ENCODE peak calls at places on chromosome 19, in ten cellular contexts. F is fibroblast of lung, J is left ventricle myocardium inferior, C is HFF-Myc, M is AG04449, Q is uterus, N is mucosa of descending colon, T is left lung, B is tibial nerve, E is pancreas. A is an unnamed sample.

GRCh38 chr19:47491358-47492136 is 7.5 kb upstream of the KPTN start:
- DNase-seq in F (no peak), J (no peak), C (no peak), M (no peak), Q (no peak), N (no peak), T (peak), B (no peak), E (peak), A (no peak)

GRCh38 chr19:7312816-7313215 is 18.6 kb upstream of the INSR start:
- DNase-seq in F (no peak), J (no peak), C (no peak), M (no peak), Q (no peak), N (no peak), T (no peak), B (no peak), E (no peak), A (no peak)

GRCh38 chr19:14509382-14509781 is 8.8 kb downstream of the DNAJB1 start:
- DNase-seq in F (no peak), J (no peak), C (no peak), M (no peak), Q (no peak), N (no peak), T (no peak), B (no peak), E (no peak), A (no peak)

GRCh38 chr19:42270346-42271044 is 1.4 kb downstream of the CIC start:
- DNase-seq in F (peak), J (no peak), C (no peak), M (no peak), Q (peak), N (peak), T (peak), B (no peak), E (peak), A (peak)

GRCh38 chr19:14366529-14366928 is 14.7 kb upstream of the ADGRE5 start:
- DNase-seq in F (peak), J (peak), C (no peak), M (peak), Q (no peak), N (peak), T (peak), B (peak), E (no peak), A (peak)

GRCh38 chr19:35718345-35719041 is 690 bp downstream of the KMT2B start:
- DNase-seq in F (peak), J (peak), C (no peak), M (no peak), Q (peak), N (peak), T (peak), B (no peak), E (peak), A (no peak)

GRCh38 chr19:4991538-4991937 is 22.6 kb downstream of the KDM4B start:
- DNase-seq in F (no peak), J (no peak), C (no peak), M (no peak), Q (no peak), N (no peak), T (no peak), B (no peak), E (no peak), A (no peak)

GRCh38 chr19:27392027-27392632 is 1820.8 kb downstream of the UQCRFS1 start:
- DNase-seq in F (no peak), J (peak), C (no peak), M (no peak), Q (peak), N (no peak), T (peak), B (no peak), E (peak), A (no peak)

GRCh38 chr19:20423381-20424207 is 142.0 kb downstream of the ZNF737 start:
- DNase-seq in F (peak), J (peak), C (no peak), M (no peak), Q (peak), N (peak), T (peak), B (peak), E (peak), A (peak)

GRCh38 chr19:58572818-58573657 is at the start of gene MZF1:
- DNase-seq in F (peak), J (peak), C (peak), M (peak), Q (peak), N (peak), T (peak), B (peak), E (peak), A (peak)

GRCh38 chr19:34999498-35000337 is at the start of gene GRAMD1A:
- DNase-seq in F (peak), J (peak), C (no peak), M (no peak), Q (peak), N (peak), T (peak), B (peak), E (peak), A (peak)

GRCh38 chr19:8210660-8211101 is 1.5 kb downstream of the CERS4 start:
- DNase-seq in F (no peak), J (no peak), C (no peak), M (no peak), Q (no peak), N (no peak), T (no peak), B (no peak), E (no peak), A (no peak)

GRCh38 chr19:16027528-16027927 is 48.8 kb upstream of the TPM4 start:
- DNase-seq in F (no peak), J (no peak), C (no peak), M (no peak), Q (no peak), N (no peak), T (no peak), B (no peak), E (no peak), A (no peak)

GRCh38 chr19:43452517-43453045 is 12.8 kb downstream of the LYPD3 start:
- DNase-seq in F (no peak), J (no peak), C (no peak), M (no peak), Q (no peak), N (no peak), T (no peak), B (no peak), E (no peak), A (no peak)

GRCh38 chr19:54156953-54157352 is 2.6 kb downstream of the LENG1 start:
- DNase-seq in F (no peak), J (no peak), C (no peak), M (no peak), Q (no peak), N (no peak), T (no peak), B (no peak), E (no peak), A (no peak)

GRCh38 chr19:23971598-23971997 is 56.9 kb downstream of the ZNF726 start:
- DNase-seq in F (no peak), J (no peak), C (no peak), M (no peak), Q (no peak), N (no peak), T (peak), B (no peak), E (peak), A (no peak)

GRCh38 chr19:40921005-40921897 is 39.2 kb upstream of the CYP2A7 start:
- DNase-seq in F (no peak), J (no peak), C (no peak), M (no peak), Q (no peak), N (peak), T (peak), B (no peak), E (no peak), A (peak)

GRCh38 chr19:49849433-49850220 is 1.3 kb upstream of the PTOV1 start:
- DNase-seq in F (no peak), J (no peak), C (no peak), M (no peak), Q (no peak), N (no peak), T (no peak), B (no peak), E (no peak), A (no peak)

GRCh38 chr19:47376589-47377144 is 27.6 kb downstream of the DHX34 start:
- DNase-seq in F (no peak), J (no peak), C (no peak), M (no peak), Q (no peak), N (no peak), T (peak), B (no peak), E (no peak), A (no peak)

GRCh38 chr19:36215276-36216171 is 618 bp downstream of the ZNF146 start:
- DNase-seq in F (peak), J (no peak), C (no peak), M (no peak), Q (no peak), N (peak), T (no peak), B (no peak), E (no peak), A (no peak)

GRCh38 chr19:7219056-7219455 is 75.2 kb downstream of the INSR start:
- DNase-seq in F (no peak), J (no peak), C (no peak), M (no peak), Q (no peak), N (no peak), T (no peak), B (no peak), E (no peak), A (no peak)

GRCh38 chr19:7672522-7672921 is 3.7 kb downstream of the RETN start:
- DNase-seq in F (no peak), J (no peak), C (no peak), M (no peak), Q (no peak), N (no peak), T (no peak), B (no peak), E (no peak), A (no peak)

GRCh38 chr19:32870154-32870573 is 597 bp upstream of the SLC7A9 start:
- DNase-seq in F (no peak), J (no peak), C (no peak), M (no peak), Q (no peak), N (no peak), T (no peak), B (no peak), E (no peak), A (no peak)

GRCh38 chr19:49636230-49636932 is 3.6 kb downstream of the RRAS start:
- DNase-seq in F (no peak), J (no peak), C (no peak), M (no peak), Q (no peak), N (no peak), T (no peak), B (no peak), E (peak), A (no peak)

GRCh38 chr19:55212447-55212846 is 3.1 kb upstream of the PTPRH start:
- DNase-seq in F (no peak), J (no peak), C (no peak), M (no peak), Q (no peak), N (peak), T (no peak), B (no peak), E (no peak), A (no peak)

GRCh38 chr19:18833849-18834643 is 2.3 kb downstream of the UPF1 start:
- DNase-seq in F (no peak), J (no peak), C (no peak), M (no peak), Q (no peak), N (peak), T (no peak), B (no peak), E (no peak), A (peak)

GRCh38 chr19:36719687-36720556 is 32.5 kb downstream of the ZNF567 start:
- DNase-seq in F (peak), J (no peak), C (no peak), M (no peak), Q (no peak), N (no peak), T (no peak), B (no peak), E (no peak), A (peak)

GRCh38 chr19:53147645-53148044 is 11.2 kb downstream of the ZNF347 start:
- DNase-seq in F (no peak), J (no peak), C (no peak), M (no peak), Q (no peak), N (no peak), T (no peak), B (no peak), E (no peak), A (no peak)

GRCh38 chr19:46132508-46133100 is 8.1 kb upstream of the IGFL3 start:
- DNase-seq in F (no peak), J (no peak), C (no peak), M (no peak), Q (no peak), N (no peak), T (no peak), B (no peak), E (no peak), A (no peak)

GRCh38 chr19:23470873-23471555 is 75.7 kb upstream of the ZNF91 start:
- DNase-seq in F (no peak), J (no peak), C (no peak), M (no peak), Q (no peak), N (peak), T (no peak), B (no peak), E (peak), A (no peak)

GRCh38 chr19:42280761-42281174 is 11.7 kb downstream of the CIC start:
- DNase-seq in F (peak), J (no peak), C (no peak), M (no peak), Q (peak), N (no peak), T (no peak), B (peak), E (no peak), A (no peak)

GRCh38 chr19:38932425-38933179 is 1.9 kb downstream of the MRPS12 start:
- DNase-seq in F (peak), J (no peak), C (no peak), M (no peak), Q (no peak), N (peak), T (peak), B (no peak), E (peak), A (peak)

GRCh38 chr19:43505941-43506340 is 1.4 kb upstream of the PHLDB3 start:
- DNase-seq in F (no peak), J (no peak), C (no peak), M (no peak), Q (no peak), N (no peak), T (no peak), B (no peak), E (no peak), A (no peak)

GRCh38 chr19:19217110-19217509 is 5.4 kb downstream of the NCAN start:
- DNase-seq in F (peak), J (no peak), C (no peak), M (no peak), Q (no peak), N (no peak), T (no peak), B (no peak), E (no peak), A (no peak)

GRCh38 chr19:41934849-41935374 is 6.7 kb upstream of the ERFL start:
- DNase-seq in F (no peak), J (peak), C (no peak), M (no peak), Q (peak), N (peak), T (peak), B (peak), E (no peak), A (peak)

GRCh38 chr19:12187625-12188024 is 24.7 kb downstream of the ZNF136 start:
- DNase-seq in F (no peak), J (no peak), C (no peak), M (no peak), Q (no peak), N (no peak), T (no peak), B (no peak), E (no peak), A (no peak)
- H3K4me3 ChIP-seq in F (no peak), J (no peak), C (no peak), M (no peak), Q (no peak), N (no peak), T (no peak), B (no peak), E (no peak), A (no peak)

GRCh38 chr19:56348289-56348877 is 33.7 kb upstream of the ZSCAN5A start:
- DNase-seq in F (no peak), J (no peak), C (no peak), M (no peak), Q (no peak), N (peak), T (no peak), B (no peak), E (no peak), A (peak)
- TF ChIP-seq CTCF in F (peak), J (no peak), C (peak), M (peak), Q (no peak), N (no peak), T (no peak), B (no peak), E (no peak), A (peak)

DNA sequence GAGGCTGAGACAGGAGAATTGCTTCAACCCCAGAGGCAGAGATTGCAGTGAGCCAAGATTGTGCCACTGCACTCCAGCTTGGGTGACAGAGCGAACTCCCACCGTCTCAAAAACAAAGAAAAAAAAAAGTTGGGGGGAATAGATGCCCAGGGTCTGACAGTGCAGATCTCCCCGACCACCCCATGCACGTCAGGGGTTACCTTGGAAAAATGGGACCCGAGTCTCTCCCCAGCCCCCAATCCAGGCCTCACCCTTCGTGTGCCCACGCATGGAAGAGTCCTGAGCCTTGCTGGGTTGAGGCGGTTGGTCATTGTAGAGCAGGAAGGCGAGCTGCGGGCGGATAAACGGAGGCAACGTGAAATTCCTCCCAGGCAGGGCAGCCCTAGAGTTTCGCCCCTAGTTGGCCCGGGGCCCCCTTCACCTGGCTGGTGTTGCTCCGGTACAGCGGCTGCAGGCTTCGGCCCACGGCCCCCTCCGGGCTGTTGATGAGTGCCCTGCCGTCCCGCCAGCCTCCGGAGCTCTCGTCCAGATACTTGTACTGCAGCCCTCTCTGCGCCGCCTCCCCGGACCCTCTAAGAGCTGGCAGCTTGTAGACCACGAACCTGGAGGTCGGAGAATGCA is 588 bp downstream of the DNASE2 start:
- DNase-seq in F (peak), J (no peak), C (no peak), M (no peak), Q (no peak), N (peak), T (peak), B (no peak), E (peak), A (no peak)
- H3K4me3 ChIP-seq in F (peak), J (peak), C (peak), M (peak), Q (peak), N (peak), T (peak), B (peak), E (peak), A (peak)

DNA sequence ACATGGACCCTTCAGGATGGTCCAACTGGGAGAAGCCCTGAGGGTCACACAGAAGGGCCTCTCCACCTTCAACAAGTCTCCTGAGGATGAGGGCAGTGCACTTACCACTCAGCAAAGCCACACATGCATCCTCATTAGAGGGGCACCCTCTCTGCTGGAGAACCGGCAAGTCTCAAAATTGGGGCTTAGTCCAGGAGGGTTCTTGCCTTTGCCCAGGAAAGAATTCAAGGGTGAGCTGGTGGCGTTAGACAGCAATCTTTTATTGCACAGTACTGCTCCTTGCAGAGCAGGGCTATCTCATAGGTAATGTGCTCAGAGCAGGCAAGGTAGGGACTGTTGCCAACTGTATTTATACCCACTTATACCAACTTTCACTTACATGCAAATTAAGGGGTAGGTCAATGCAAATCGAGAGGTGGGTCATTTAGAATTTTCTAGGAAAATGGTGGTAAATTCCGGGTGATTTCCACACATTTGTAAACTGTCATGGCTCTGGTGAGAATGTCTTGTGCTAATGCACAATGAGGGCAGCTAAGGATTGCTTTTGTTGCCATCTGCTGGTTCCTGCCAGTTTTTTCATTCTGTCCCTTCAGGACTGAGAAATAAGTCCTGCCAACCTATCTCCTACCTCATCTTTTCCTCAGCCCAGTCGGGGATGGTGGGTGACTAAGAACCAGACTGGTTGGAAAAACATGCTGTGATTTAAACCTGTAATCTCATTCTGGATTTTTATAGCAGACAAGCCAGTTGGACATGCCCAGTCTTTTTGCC is 27.8 kb upstream of the IGSF23 start:
- DNase-seq in F (peak), J (no peak), C (no peak), M (no peak), Q (no peak), N (peak), T (no peak), B (no peak), E (no peak), A (no peak)
- TF ChIP-seq CTCF in F (peak), J (no peak), C (no peak), M (peak), Q (no peak), N (no peak), T (no peak), B (no peak), E (no peak), A (no peak)

GRCh38 chr19:17404621-17405249 is 695 bp downstream of the BST2 start:
- DNase-seq in F (no peak), J (no peak), C (no peak), M (no peak), Q (no peak), N (no peak), T (no peak), B (no peak), E (no peak), A (no peak)
- H3K4me3 ChIP-seq in F (no peak), J (peak), C (no peak), M (no peak), Q (peak), N (no peak), T (peak), B (peak), E (peak), A (no peak)

DNA sequence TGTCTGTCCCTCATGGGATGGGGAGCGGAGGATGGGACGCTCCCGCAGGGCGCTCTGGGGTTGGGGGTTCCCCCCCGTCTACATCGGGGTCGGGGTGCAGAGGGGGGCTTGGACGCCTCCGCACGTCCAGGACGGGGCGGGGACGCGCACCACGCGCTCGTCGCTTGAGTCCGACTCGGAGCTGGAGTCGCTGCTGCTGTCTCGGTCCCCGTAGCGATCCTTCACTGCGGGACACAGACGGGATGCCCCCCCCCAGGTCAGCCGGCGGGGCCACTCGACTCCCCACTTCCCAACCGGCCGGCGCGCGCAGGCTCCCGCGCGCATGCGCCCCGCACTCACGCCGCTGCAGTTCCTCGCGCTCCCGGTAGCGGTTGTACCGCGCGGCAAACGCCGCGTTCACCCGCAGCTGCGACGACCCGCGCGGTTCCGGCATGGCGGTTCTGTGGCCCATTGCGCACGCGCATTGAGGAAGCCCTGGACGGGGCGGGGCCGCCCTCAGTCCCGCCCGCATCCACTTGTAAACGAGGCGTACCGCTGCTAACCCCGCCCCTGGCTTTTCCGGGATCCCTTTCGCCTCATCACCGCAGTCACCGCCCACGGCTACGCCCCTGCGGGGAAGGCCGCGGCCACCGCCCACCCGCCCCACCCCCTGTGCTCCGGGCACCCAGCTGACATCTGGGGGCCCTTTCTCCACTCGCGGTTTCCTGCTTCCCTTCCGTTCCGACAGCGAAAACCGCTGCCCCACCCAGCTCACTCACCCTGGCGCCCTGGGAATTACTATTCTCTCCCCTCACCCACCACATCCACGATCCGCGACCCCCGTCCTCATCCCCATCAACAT is at the start of gene KRI1:
- DNase-seq in F (peak), J (peak), C (peak), M (peak), Q (peak), N (peak), T (peak), B (peak), E (peak), A (peak)
- TF ChIP-seq CTCF in F (peak), J (peak), C (no peak), M (peak), Q (peak), N (peak), T (peak), B (peak), E (no peak), A (peak)

GRCh38 chr19:31255863-31256600 is 93.2 kb downstream of the TSHZ3 start:
- DNase-seq in F (no peak), J (no peak), C (no peak), M (no peak), Q (no peak), N (no peak), T (no peak), B (no peak), E (no peak), A (no peak)
- H3K4me3 ChIP-seq in F (no peak), J (no peak), C (no peak), M (no peak), Q (no peak), N (no peak), T (no peak), B (no peak), E (no peak), A (no peak)

GRCh38 chr19:29590278-29590677 is 15.8 kb upstream of the POP4 start:
- DNase-seq in F (no peak), J (no peak), C (no peak), M (no peak), Q (no peak), N (no peak), T (no peak), B (no peak), E (no peak), A (no peak)
- TF ChIP-seq CTCF in F (no peak), J (no peak), C (no peak), M (no peak), Q (no peak), N (no peak), T (no peak), B (no peak), E (no peak), A (no peak)

A was measured in foreskin fibroblast.